ENCODE peak calls at places on chromosome 2, in seven cellular contexts. J is mesothelial cell of epicardium, H is cardiac muscle cell, T is endothelial cell, F is AG04449, B is coronary artery, E is uterus. L is an unnamed sample.

GRCh38 chr2:72349016-72349415 is 201.4 kb upstream of the CYP26B1 start:
- DNase-seq in J (no peak), H (peak), T (no peak), F (no peak), B (no peak), E (no peak), L (no peak)

GRCh38 chr2:28643324-28643723 is 108.3 kb upstream of the PPP1CB start:
- DNase-seq in J (no peak), H (no peak), T (no peak), F (no peak), B (peak), E (peak), L (no peak)

GRCh38 chr2:1487758-1488715 is 74.8 kb downstream of the TPO start:
- DNase-seq in J (no peak), H (no peak), T (no peak), F (no peak), B (peak), E (no peak), L (no peak)

GRCh38 chr2:115234707-115235106 is 792.3 kb downstream of the DPP10 start:
- DNase-seq in J (no peak), H (no peak), T (no peak), F (no peak), B (no peak), E (no peak), L (no peak)

GRCh38 chr2:129087133-129087813 is 768.6 kb upstream of the HS6ST1 start:
- DNase-seq in J (no peak), H (peak), T (no peak), F (no peak), B (no peak), E (no peak), L (no peak)

GRCh38 chr2:216206821-216207220 is 97.7 kb downstream of the XRCC5 start:
- DNase-seq in J (no peak), H (no peak), T (no peak), F (no peak), B (no peak), E (no peak), L (no peak)

GRCh38 chr2:148981350-148981749 is 57.1 kb upstream of the LYPD6B start:
- DNase-seq in J (no peak), H (peak), T (no peak), F (no peak), B (no peak), E (no peak), L (no peak)

GRCh38 chr2:195494452-195494851 is 162.6 kb upstream of the SLC39A10 start:
- DNase-seq in J (no peak), H (no peak), T (no peak), F (no peak), B (no peak), E (no peak), L (no peak)

GRCh38 chr2:161306919-161307318 is 1.3 kb upstream of the PSMD14 start:
- DNase-seq in J (no peak), H (no peak), T (no peak), F (no peak), B (no peak), E (no peak), L (no peak)

GRCh38 chr2:173347305-173348168 is 7.1 kb upstream of the CDCA7 start:
- DNase-seq in J (no peak), H (no peak), T (no peak), F (no peak), B (no peak), E (no peak), L (no peak)

GRCh38 chr2:71815701-71816100 is 332.0 kb downstream of the CYP26B1 start:
- DNase-seq in J (no peak), H (no peak), T (no peak), F (no peak), B (no peak), E (no peak), L (no peak)

GRCh38 chr2:72182547-72183460 is 35.1 kb upstream of the CYP26B1 start:
- DNase-seq in J (no peak), H (no peak), T (no peak), F (no peak), B (no peak), E (no peak), L (no peak)

GRCh38 chr2:35035883-35036282 is 1319.7 kb upstream of the CRIM1 start:
- DNase-seq in J (no peak), H (no peak), T (no peak), F (no peak), B (no peak), E (no peak), L (no peak)
- TF ChIP-seq CTCF in J (no peak), H (no peak), T (no peak), F (no peak), B (no peak), E (no peak), L (no peak)

GRCh38 chr2:164975885-164976284 is 20.6 kb upstream of the SLC38A11 start:
- DNase-seq in J (no peak), H (no peak), T (no peak), F (no peak), B (no peak), E (no peak), L (no peak)
- TF ChIP-seq CTCF in J (no peak), H (no peak), T (no peak), F (no peak), B (no peak), E (no peak), L (no peak)

DNA sequence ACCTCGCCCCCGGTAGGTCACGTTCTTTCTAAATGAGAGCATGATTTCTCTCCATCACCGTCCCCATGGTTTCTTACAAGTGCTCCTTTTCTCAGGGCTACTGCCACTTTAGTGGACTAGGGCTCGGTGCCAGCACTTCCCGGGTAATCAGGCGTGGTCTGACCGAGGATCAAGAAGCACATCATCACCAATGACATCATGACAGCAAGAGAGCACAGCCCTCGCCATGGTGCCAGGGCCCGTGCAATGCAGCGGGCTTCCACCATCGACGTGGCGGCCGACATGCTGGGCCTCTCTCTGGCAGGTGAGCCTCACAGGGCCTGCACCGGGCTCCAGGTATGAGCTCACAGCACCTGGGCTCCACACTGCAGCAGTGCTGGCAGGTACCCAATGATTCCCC is 75.2 kb downstream of the INPP4A start:
- DNase-seq in J (no peak), H (no peak), T (no peak), F (no peak), B (no peak), E (no peak), L (no peak)
- TF ChIP-seq CTCF in J (no peak), H (no peak), T (no peak), F (no peak), B (no peak), E (no peak), L (no peak)

GRCh38 chr2:197357986-197358385 is 47.4 kb upstream of the ANKRD44 start:
- DNase-seq in J (no peak), H (no peak), T (no peak), F (no peak), B (no peak), E (no peak), L (no peak)

GRCh38 chr2:197358927-197359326 is 48.3 kb upstream of the ANKRD44 start:
- DNase-seq in J (no peak), H (no peak), T (no peak), F (no peak), B (no peak), E (no peak), L (no peak)

GRCh38 chr2:197353393-197354168 is 43.0 kb upstream of the ANKRD44 start:
- DNase-seq in J (no peak), H (no peak), T (no peak), F (no peak), B (no peak), E (no peak), L (no peak)

GRCh38 chr2:197354169-197354558 is 43.6 kb upstream of the ANKRD44 start:
- DNase-seq in J (no peak), H (no peak), T (no peak), F (no peak), B (no peak), E (no peak), L (no peak)

GRCh38 chr2:197356136-197356535 is 45.6 kb upstream of the ANKRD44 start:
- DNase-seq in J (no peak), H (no peak), T (no peak), F (no peak), B (no peak), E (no peak), L (no peak)
- TF ChIP-seq CTCF in J (peak), H (peak), T (peak), F (peak), B (no peak), E (no peak), L (peak)

GRCh38 chr2:207141381-207141780 is 24.4 kb downstream of the KLF7 start:
- DNase-seq in J (no peak), H (no peak), T (no peak), F (no peak), B (no peak), E (no peak), L (no peak)

GRCh38 chr2:207143474-207144190 is 22.1 kb downstream of the KLF7 start:
- DNase-seq in J (peak), H (peak), T (peak), F (no peak), B (peak), E (peak), L (no peak)

GRCh38 chr2:207142461-207142860 is 23.3 kb downstream of the KLF7 start:
- DNase-seq in J (no peak), H (no peak), T (no peak), F (no peak), B (no peak), E (no peak), L (no peak)

GRCh38 chr2:207144191-207144795 is 21.5 kb downstream of the KLF7 start:
- DNase-seq in J (no peak), H (no peak), T (no peak), F (no peak), B (no peak), E (no peak), L (no peak)

GRCh38 chr2:207143131-207143473 is 22.6 kb downstream of the KLF7 start:
- DNase-seq in J (no peak), H (no peak), T (no peak), F (no peak), B (no peak), E (no peak), L (no peak)
- TF ChIP-seq CTCF in J (no peak), H (no peak), T (no peak), F (no peak), B (no peak), E (no peak), L (no peak)

DNA sequence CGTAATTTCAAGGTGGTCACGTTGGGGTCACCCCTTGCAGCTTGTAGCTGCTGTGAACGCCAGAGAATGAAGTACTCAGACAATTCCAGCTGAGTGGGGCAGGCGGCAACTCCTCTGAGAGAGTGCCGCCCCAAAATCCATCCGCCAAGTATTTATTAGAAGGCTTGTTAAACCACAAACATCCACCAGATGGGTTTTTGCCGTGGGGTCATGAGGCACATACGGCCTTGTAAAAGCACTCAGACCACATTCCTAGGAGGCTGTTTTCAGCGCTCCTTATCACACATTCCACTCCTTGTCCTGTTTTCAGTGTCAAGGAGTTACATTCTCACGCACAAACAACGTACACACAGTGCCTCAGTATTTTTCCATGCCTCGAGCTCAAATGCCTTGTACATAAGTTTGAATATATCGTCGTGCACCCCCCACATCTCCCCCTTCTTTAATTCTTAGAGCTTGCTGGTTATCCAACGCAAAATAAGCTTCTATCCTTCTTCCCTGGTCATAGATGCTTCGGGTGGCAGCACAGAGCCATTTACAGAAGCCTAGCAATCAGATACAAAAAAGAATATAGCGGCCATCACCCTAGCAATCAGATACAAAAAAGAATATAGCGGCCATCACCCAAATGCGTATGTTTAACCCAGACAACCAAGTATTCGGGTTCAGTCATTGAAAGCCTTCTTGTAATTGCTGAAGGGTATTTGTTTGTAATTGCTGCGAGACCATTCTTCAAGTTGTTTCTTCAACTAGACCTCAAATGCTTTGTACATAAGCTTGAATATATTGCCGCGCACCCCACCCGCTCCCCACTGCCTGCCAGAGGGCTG is 7.3 kb downstream of the ALPP start:
- DNase-seq in J (no peak), H (peak), T (no peak), F (peak), B (no peak), E (no peak), L (no peak)
- TF ChIP-seq CTCF in J (no peak), H (no peak), T (peak), F (no peak), B (no peak), E (no peak), L (peak)

DNA sequence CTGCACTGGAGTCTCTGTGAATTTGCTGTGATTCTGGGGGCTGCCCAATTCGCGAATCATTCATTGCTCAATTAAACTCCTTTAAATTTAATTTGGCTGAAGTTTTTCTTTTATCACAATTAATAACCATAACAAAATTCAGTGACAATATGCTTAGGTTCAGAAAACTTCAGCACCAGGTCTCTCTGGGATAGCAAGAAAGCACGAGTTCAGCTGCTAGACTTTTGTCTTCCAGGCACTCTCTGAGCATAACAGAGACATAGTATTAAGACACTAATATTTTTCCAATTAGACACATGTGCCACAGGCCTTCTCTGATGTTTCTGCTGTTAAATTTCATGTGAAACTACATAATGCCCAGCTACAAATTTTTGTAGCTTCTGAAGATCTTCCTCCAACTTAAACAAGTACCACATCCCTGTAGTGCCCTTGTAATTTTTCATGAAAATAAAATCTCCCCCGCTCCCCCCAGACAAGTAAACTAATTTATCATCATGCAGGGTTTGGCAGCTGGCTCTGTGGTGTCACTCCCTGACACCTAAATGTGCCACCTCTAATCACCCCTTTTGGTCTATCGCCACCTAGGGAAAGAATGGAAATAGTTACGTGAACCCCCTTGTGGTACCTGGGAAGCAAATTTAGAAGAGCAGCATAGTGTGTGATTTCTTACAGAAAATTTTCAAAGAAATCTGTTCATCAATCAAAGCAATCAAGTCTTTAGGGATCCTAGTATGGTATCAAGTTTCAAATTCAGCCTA is 94.1 kb downstream of the CSRNP3 start:
- DNase-seq in J (no peak), H (no peak), T (no peak), F (no peak), B (no peak), E (no peak), L (no peak)
- TF ChIP-seq CTCF in J (no peak), H (peak), T (peak), F (no peak), B (no peak), E (no peak), L (peak)

GRCh38 chr2:96213379-96213778 is 4.8 kb upstream of the STARD7 start:
- DNase-seq in J (no peak), H (no peak), T (no peak), F (no peak), B (no peak), E (no peak), L (no peak)
- TF ChIP-seq CTCF in J (no peak), H (no peak), T (no peak), F (no peak), B (no peak), E (no peak), L (no peak)

L was measured in type B pancreatic cell.